ENCODE peak calls at places on chromosomes 4 and X, in five cellular contexts. E is endodermal cell, N is A673, X is GM12878, M is fibroblast of the aortic adventitia. S is an unnamed sample.

GRCh38 chr4:84493092-84493850 is 5.8 kb downstream of the NKX6-1 start:
- DNase-seq in E (peak), N (no peak), X (no peak), M (peak), S (no peak)

GRCh38 chr4:186144596-186145569 is 40.4 kb downstream of the FAM149A start:
- DNase-seq in N (peak), E (peak), M (peak), X (no peak), S (no peak)

GRCh38 chr4:2829933-2830451 is 13.7 kb upstream of the ADD1 start:
- DNase-seq in X (no peak), E (no peak), N (no peak), M (no peak), S (no peak)

GRCh38 chrX:109827772-109828171 is 94.7 kb upstream of the ACSL4 start:
- DNase-seq in M (no peak), N (no peak), X (no peak), E (no peak), S (no peak)

GRCh38 chr4:30802622-30803323 is 82.6 kb downstream of the PCDH7 start:
- DNase-seq in M (peak), E (no peak), N (peak), X (no peak), S (no peak)

GRCh38 chr4:23305026-23305425 is 584.8 kb downstream of the PPARGC1A start:
- DNase-seq in N (no peak), E (no peak), M (no peak), X (no peak), S (no peak)

GRCh38 chrX:47101206-47101605 is 23.0 kb downstream of the RGN start:
- DNase-seq in M (no peak), X (no peak), E (no peak), N (no peak), S (no peak)

GRCh38 chr4:16206848-16207247 is 19.4 kb downstream of the TAPT1 start:
- DNase-seq in M (no peak), X (no peak), N (peak), E (peak), S (no peak)

GRCh38 chr4:168766537-168767316 is 243.3 kb downstream of the CBR4 start:
- DNase-seq in M (peak), E (no peak), N (no peak), X (no peak), S (no peak)

GRCh38 chrX:74537011-74537390 is 77.4 kb downstream of the RLIM start:
- DNase-seq in N (peak), E (peak), M (peak), X (no peak), S (no peak)

GRCh38 chr4:39719804-39720580 is 22.1 kb downstream of the UBE2K start:
- DNase-seq in E (no peak), N (no peak), X (no peak), M (no peak), S (no peak)

GRCh38 chr4:93947318-93947717 is 118.8 kb downstream of the ATOH1 start:
- DNase-seq in E (no peak), X (no peak), M (no peak), N (no peak), S (no peak)

GRCh38 chr4:48506716-48507115 is 16.7 kb downstream of the ZAR1 start:
- DNase-seq in E (no peak), M (no peak), N (no peak), X (no peak), S (no peak)

GRCh38 chr4:17781072-17781830 is at the start of gene FAM184B:
- DNase-seq in E (peak), M (peak), X (no peak), N (peak), S (no peak)

GRCh38 chr4:74559853-74560252 is 114.9 kb downstream of the AREG start:
- DNase-seq in N (no peak), E (no peak), X (no peak), M (no peak), S (no peak)

GRCh38 chr4:6023766-6024165 is 5.5 kb upstream of the C4orf50 start:
- DNase-seq in X (no peak), M (no peak), N (no peak), E (no peak), S (no peak)

GRCh38 chrX:84320606-84321005 is 132.6 kb upstream of the RPS6KA6 start:
- DNase-seq in N (no peak), E (no peak), M (peak), X (no peak), S (no peak)

GRCh38 chr4:139655116-139655515 is 10.5 kb upstream of the MGST2 start:
- DNase-seq in M (peak), N (peak), E (no peak), X (no peak), S (no peak)

GRCh38 chrX:45208121-45208856 is 7.6 kb upstream of the DIPK2B start:
- DNase-seq in N (no peak), M (no peak), E (no peak), X (no peak), S (no peak)

GRCh38 chr4:1365271-1366178 is 18.5 kb downstream of the UVSSA start:
- DNase-seq in E (peak), M (no peak), X (no peak), N (no peak), S (no peak)
- TF ChIP-seq CTCF in E (peak), M (no peak), X (peak), N (no peak), S (no peak)

GRCh38 chr4:127810551-127810950 is 28.4 kb downstream of the HSPA4L start:
- DNase-seq in E (no peak), N (no peak), M (no peak), X (no peak), S (no peak)

GRCh38 chr4:127809173-127809800 is 27.2 kb downstream of the HSPA4L start:
- DNase-seq in M (peak), N (peak), X (no peak), E (peak), S (no peak)
- TF ChIP-seq CTCF in M (peak), N (peak), X (no peak), E (peak), S (peak)

GRCh38 chrX:68498508-68499379 is at the start of gene YIPF6:
- DNase-seq in X (no peak), E (peak), N (peak), M (peak), S (peak)
- TF ChIP-seq CTCF in X (no peak), E (no peak), N (peak), M (no peak), S (no peak)

DNA sequence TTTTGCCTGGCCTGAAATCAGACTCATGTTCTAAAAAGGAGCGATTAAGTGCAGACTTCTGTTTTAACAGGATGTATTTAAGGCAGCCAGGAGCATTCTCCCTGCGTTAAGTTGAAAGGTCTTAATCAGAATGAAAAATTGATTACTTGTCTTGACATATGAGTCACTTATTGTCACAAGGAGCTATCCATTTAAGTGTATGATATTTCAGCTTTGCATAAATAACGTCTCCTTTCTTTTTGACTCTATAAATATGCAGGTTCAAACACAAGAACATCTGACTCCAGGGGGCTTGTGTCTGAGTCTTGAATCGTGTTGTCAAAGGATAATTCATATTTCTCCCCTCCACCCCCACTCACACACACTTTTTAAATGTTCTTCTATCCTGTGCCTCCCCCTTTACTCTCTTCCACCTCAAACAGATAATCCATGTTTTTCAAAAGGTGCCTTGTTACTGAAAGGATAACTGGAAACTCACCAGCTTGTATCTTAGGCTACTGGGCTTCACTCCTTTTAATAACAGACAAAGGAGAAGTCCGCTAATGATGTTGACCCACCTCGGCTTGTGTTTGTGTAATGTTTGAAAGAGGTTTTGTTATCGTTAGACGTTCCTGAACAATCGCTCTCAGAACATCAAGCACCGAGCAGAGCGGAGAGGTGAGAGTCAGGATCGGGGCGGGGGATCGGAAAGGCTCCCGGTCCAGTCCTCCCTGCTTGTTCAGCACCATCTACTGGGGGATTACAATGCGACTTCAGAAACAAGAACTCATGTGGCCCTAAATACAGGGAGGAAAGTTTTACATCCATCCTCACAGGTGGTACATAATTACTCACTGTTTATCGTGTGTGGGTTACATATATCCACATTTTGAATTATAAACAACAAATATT is 107.5 kb upstream of the RPL34 start:
- DNase-seq in M (peak), N (peak), X (no peak), E (peak), S (no peak)
- TF ChIP-seq CTCF in M (peak), N (peak), X (no peak), E (peak), S (peak)

GRCh38 chr4:127788517-127788916 is 6.4 kb downstream of the HSPA4L start:
- DNase-seq in N (peak), M (peak), X (no peak), E (peak), S (no peak)
- TF ChIP-seq CTCF in N (peak), M (no peak), X (peak), E (peak), S (peak)

S was measured in GM10248.